ENCODE peak calls at places on chromosomes 3 and 15, in five cellular contexts. J, U, O, Z and V are unnamed samples.

GRCh38 chr15:89760303-89761008 is 9.4 kb upstream of the MESP1 start:
- DNase-seq in O (peak; percentile 88), Z (peak; percentile 84), U (peak; percentile 92), J (peak; percentile 90), V (peak; percentile 77)

GRCh38 chr15:64895285-64896065 is 16.2 kb upstream of the ANKDD1A start:
- DNase-seq in Z (peak; percentile 56), O (peak; percentile 55), U (no peak), J (peak; percentile 41), V (peak; percentile 63)

GRCh38 chr3:51384730-51385473 is at the start of gene MANF:
- DNase-seq in O (peak; percentile 99), Z (peak; percentile 100), J (peak; percentile 98), U (peak; percentile 93), V (peak; percentile 97)

GRCh38 chr15:95024388-95024787 is 793.0 kb downstream of the MCTP2 start:
- DNase-seq in U (no peak), J (no peak), O (no peak), Z (no peak), V (no peak)

GRCh38 chr15:42704492-42704926 is 32.4 kb downstream of the CDAN1 start:
- DNase-seq in U (peak; percentile 70), J (peak; percentile 69), Z (peak; percentile 64), O (no peak), V (peak; percentile 62)

GRCh38 chr3:101827211-101828174 is 21.8 kb upstream of the NFKBIZ start:
- DNase-seq in O (peak; percentile 85), J (peak; percentile 84), U (peak; percentile 77), Z (peak; percentile 74), V (peak; percentile 74)

GRCh38 chr3:55571913-55572312 is 84.8 kb upstream of the WNT5A start:
- DNase-seq in Z (no peak), O (peak; percentile 58), J (peak; percentile 52), U (no peak), V (no peak)

GRCh38 chr3:195859061-195859845 is 47.5 kb upstream of the MUC4 start:
- DNase-seq in Z (peak; percentile 89), U (peak; percentile 91), J (peak; percentile 78), O (peak; percentile 75), V (no peak)

GRCh38 chr3:175260145-175260794 is 401.1 kb downstream of the NAALADL2 start:
- DNase-seq in J (no peak), O (no peak), U (no peak), Z (no peak), V (no peak)

GRCh38 chr3:122100591-122101491 is 45.7 kb downstream of the CD86 start:
- DNase-seq in O (no peak), J (no peak), Z (no peak), U (no peak), V (peak; percentile 49)

GRCh38 chr3:41276191-41276590 is 76.9 kb downstream of the CTNNB1 start:
- DNase-seq in U (no peak), J (no peak), Z (no peak), O (no peak), V (no peak)

GRCh38 chr15:98983333-98983732 is 24.3 kb downstream of the PGPEP1L start:
- DNase-seq in Z (no peak), U (peak; percentile 78), J (peak; percentile 16), O (no peak), V (no peak)

GRCh38 chr3:188176884-188177283 is 22.9 kb downstream of the LPP start:
- DNase-seq in U (no peak), Z (no peak), J (no peak), O (no peak), V (no peak)

GRCh38 chr15:71505962-71506361 is 304.4 kb upstream of the NR2E3 start:
- DNase-seq in U (no peak), J (no peak), O (no peak), Z (no peak), V (no peak)

GRCh38 chr3:14544282-14545250 is 4.4 kb upstream of the GRIP2 start:
- DNase-seq in O (no peak), J (no peak), U (no peak), Z (no peak), V (no peak)
- TF ChIP-seq CTCF in O (no peak), J (no peak), U (no peak), Z (no peak), V (no peak)

DNA sequence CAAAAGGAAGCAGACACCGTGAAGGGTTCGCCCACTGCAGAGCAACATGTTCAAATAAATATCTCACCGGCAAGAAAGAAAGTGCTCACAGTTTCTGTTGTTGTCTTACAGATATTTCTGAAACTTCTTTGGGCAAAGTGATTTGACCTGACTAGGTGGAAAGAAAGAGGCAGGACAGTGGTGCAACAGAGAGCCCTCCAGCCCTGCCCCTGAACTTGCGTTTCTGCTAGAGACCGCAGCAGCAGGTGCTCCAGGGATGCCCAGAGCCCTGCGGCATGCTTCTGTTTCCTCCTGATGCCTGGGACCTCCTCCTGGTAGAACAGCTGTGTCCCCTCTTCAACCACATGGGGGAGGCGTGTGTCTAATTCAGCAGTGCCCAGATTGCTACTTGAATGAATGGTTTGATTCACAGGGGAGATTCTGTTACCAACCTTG is 123.4 kb downstream of the ATP10A start:
- DNase-seq in J (no peak), U (no peak), O (no peak), Z (no peak), V (no peak)
- TF ChIP-seq CTCF in J (no peak), U (peak; percentile 22), O (peak; percentile 27), Z (no peak), V (no peak)

DNA sequence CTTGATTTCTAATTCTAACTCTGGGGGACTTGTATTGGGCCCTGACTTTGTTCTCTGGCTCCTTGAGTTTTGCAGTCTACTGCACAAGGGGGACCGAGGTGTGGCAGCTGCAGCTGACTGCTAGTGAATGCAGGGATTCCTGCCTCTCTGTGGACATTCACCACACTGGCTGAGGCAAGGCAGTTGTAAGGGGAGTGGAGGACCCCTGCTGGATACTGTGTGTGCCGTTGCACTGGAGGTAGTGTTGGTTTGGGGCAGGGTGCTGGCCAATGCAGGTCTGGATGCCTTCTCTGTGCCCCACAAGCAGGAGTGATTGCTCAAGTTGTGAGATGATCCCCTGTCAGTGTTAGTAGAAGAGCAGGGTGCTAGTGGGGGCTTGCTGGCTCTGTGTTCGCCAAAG is 626.1 kb downstream of the SQOR start:
- DNase-seq in J (no peak), U (no peak), O (no peak), Z (no peak), V (no peak)
- TF ChIP-seq CTCF in J (no peak), U (no peak), O (no peak), Z (no peak), V (no peak)

GRCh38 chr3:159675285-159675684 is 313.4 kb upstream of the IL12A start:
- DNase-seq in U (no peak), Z (no peak), J (no peak), O (no peak), V (no peak)

GRCh38 chr3:159669024-159669476 is 319.6 kb upstream of the IL12A start:
- DNase-seq in U (no peak), J (no peak), Z (no peak), O (no peak), V (no peak)

GRCh38 chr3:159669753-159670152 is 318.9 kb upstream of the IL12A start:
- DNase-seq in Z (no peak), O (no peak), J (no peak), U (no peak), V (no peak)

GRCh38 chr3:159674583-159674982 is 314.1 kb upstream of the IL12A start:
- DNase-seq in O (no peak), U (no peak), Z (no peak), J (no peak), V (no peak)

DNA sequence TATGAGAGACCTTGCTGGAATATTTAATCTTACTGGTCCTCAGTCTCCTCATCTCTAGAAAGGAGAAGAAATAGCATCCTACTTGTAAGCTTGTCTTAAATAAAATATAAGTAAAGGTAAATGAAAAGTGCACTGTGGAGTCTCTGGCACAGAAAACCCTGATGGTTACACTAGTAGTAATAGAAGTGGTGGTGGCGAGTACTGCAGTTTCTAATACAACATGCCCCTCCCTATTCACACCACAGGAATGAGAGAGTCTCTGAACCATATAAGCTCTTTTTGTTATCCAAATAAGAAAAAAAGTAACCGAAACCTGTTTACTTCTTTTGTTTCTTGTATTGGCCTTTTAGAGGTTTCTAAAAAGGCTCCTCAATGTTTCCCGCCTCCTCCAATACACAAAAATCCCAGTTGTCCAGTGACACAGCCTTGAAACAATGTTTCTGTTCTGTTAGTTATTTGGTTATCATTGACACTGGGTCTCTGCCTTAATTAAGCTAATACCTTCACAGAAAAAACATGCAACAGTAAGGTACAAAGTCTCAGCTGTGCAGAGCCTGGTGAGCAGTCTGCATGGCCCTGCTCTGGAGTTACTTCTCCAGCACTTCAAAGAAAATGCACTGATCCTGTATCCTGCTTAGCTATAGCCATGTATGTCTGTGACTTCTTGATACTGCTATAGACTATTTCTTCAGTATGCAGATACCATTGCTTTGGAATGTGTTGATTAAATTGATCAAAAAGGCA is 315.7 kb upstream of the IL12A start:
- DNase-seq in Z (no peak), O (no peak), J (no peak), U (no peak), V (no peak)
- TF ChIP-seq CTCF in Z (no peak), O (no peak), J (no peak), U (no peak), V (no peak)

GRCh38 chr3:168026764-168027163 is 69.0 kb downstream of the GOLIM4 start:
- DNase-seq in J (no peak), U (no peak), O (no peak), Z (no peak), V (no peak)
- TF ChIP-seq CTCF in J (no peak), U (no peak), O (no peak), Z (no peak), V (no peak)

GRCh38 chr15:40282144-40282869 is 557 bp downstream of the ANKRD63 start:
- DNase-seq in Z (peak; percentile 87), O (peak; percentile 71), U (no peak), J (peak; percentile 50), V (no peak)
- TF ChIP-seq CTCF in Z (peak; percentile 39), O (peak; percentile 43), U (peak; percentile 37), J (peak; percentile 34), V (peak; percentile 83)